ENCODE peak calls at places on chromosomes 6 and 20, in eight cellular contexts. D, E, S, O, C, L, U and V are unnamed samples.

GRCh38 chr6:57265755-57266221 is 43.7 kb upstream of the RAB23 start:
- DNase-seq in O (no peak), U (no peak), E (no peak), D (no peak), C (no peak), L (no peak), S (no peak), V (no peak)

GRCh38 chr6:86118271-86118670 is 475.6 kb upstream of the SYNCRIP start:
- DNase-seq in S (no peak), L (no peak), O (no peak), C (no peak), U (no peak), D (no peak), E (no peak), V (no peak)

GRCh38 chr6:19697744-19698290 is 139.4 kb upstream of the ID4 start:
- DNase-seq in U (no peak), S (no peak), L (no peak), D (no peak), E (no peak), O (no peak), C (no peak), V (no peak)

GRCh38 chr6:112701201-112701600 is 354.1 kb downstream of the RFPL4B start:
- DNase-seq in O (no peak), U (no peak), L (no peak), E (no peak), S (no peak), D (no peak), C (no peak), V (no peak)

GRCh38 chr6:30691208-30691872 is 556 bp upstream of the NRM start:
- DNase-seq in O (no peak), U (no peak), S (no peak), D (no peak), C (no peak), L (no peak), E (no peak), V (no peak)

GRCh38 chr6:85389180-85389797 is 60.6 kb upstream of the NT5E start:
- DNase-seq in U (no peak), S (no peak), E (no peak), O (no peak), C (no peak), L (no peak), D (no peak), V (no peak)

GRCh38 chr6:3280091-3280490 is 21.3 kb downstream of the PSMG4 start:
- DNase-seq in D (no peak), L (no peak), O (no peak), U (no peak), S (no peak), C (no peak), E (no peak), V (peak)

GRCh38 chr6:168666170-168666569 is 225.2 kb downstream of the SMOC2 start:
- DNase-seq in C (no peak), O (no peak), U (no peak), L (no peak), D (no peak), E (no peak), S (no peak), V (no peak)

GRCh38 chr6:106685833-106686232 is 56.5 kb downstream of the QRSL1 start:
- DNase-seq in U (no peak), E (no peak), D (no peak), L (no peak), C (no peak), S (no peak), O (no peak), V (no peak)

GRCh38 chr6:139732451-139732850 is 358.0 kb upstream of the CITED2 start:
- DNase-seq in S (no peak), U (no peak), L (peak), C (peak), O (peak), D (no peak), E (no peak), V (no peak)

GRCh38 chr6:34630040-34630439 is 66.5 kb downstream of the ILRUN start:
- DNase-seq in C (no peak), L (peak), D (peak), S (no peak), U (no peak), O (no peak), E (no peak), V (no peak)

GRCh38 chr6:36875250-36875633 is 639 bp upstream of the PPIL1 start:
- DNase-seq in O (no peak), D (no peak), S (no peak), U (no peak), E (no peak), L (no peak), C (no peak), V (no peak)

GRCh38 chr6:36874016-36874442 is 574 bp downstream of the PPIL1 start:
- DNase-seq in O (no peak), L (no peak), S (no peak), D (no peak), U (no peak), E (no peak), C (no peak), V (no peak)

GRCh38 chr6:36873115-36873514 is 1.5 kb downstream of the PPIL1 start:
- DNase-seq in S (no peak), U (no peak), O (no peak), C (no peak), L (no peak), D (no peak), E (no peak), V (no peak)

GRCh38 chr6:36874443-36875249 is at the start of gene PPIL1:
- DNase-seq in E (peak), C (peak), L (peak), O (peak), D (peak), S (peak), U (peak), V (peak)

GRCh38 chr6:36873612-36874011 is 991 bp downstream of the PPIL1 start:
- DNase-seq in O (no peak), L (no peak), C (no peak), E (no peak), S (no peak), U (no peak), D (peak), V (no peak)
- H3K27ac ChIP-seq in O (no peak), L (peak), C (no peak), E (no peak), S (peak), U (no peak), D (peak), V (peak)

DNA sequence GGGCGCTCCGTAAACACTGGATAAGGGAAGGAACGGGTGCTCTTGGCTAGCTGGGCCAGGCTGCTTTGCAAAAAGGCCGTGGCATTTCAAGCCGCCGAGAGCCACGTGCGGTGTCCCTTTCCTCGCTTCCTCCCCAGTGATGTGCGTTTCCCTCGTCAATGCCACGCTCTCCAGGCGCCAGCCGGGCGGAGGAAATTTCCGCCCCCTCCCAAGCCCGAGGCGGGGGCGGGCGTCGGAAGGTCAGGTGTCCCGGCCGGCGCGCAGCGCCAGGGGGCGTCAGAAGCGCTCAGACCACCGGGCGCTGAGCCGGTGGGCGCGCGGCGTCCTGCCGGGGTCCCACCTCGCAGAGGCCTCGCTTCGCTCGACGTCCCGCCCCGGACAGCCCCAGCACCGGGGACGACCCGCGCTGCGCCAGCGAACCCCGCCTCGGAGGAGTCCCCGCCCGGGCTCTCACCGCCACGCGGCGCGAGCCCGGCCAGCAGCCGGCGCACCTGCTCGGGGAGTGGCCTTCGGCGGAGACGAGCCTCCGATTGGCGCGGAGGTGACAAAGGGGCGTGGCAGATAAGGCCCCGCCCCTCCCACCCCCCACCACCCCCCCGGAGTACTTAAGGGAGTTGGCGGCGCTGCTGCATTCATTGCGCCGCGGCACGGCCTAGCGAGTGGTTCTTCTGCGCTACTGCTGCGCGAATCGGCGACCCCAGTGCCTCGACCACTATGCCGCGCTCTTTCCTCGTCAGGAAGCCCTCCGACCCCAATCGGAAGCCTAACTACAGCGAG is at the start of gene SNAI1:
- DNase-seq in U (peak), O (peak), C (peak), D (peak), L (peak), S (peak), E (peak), V (peak)
- TF ChIP-seq POLR2A in U (peak), O (peak), C (peak), D (peak), L (peak), S (peak), E (no peak), V (peak)

DNA sequence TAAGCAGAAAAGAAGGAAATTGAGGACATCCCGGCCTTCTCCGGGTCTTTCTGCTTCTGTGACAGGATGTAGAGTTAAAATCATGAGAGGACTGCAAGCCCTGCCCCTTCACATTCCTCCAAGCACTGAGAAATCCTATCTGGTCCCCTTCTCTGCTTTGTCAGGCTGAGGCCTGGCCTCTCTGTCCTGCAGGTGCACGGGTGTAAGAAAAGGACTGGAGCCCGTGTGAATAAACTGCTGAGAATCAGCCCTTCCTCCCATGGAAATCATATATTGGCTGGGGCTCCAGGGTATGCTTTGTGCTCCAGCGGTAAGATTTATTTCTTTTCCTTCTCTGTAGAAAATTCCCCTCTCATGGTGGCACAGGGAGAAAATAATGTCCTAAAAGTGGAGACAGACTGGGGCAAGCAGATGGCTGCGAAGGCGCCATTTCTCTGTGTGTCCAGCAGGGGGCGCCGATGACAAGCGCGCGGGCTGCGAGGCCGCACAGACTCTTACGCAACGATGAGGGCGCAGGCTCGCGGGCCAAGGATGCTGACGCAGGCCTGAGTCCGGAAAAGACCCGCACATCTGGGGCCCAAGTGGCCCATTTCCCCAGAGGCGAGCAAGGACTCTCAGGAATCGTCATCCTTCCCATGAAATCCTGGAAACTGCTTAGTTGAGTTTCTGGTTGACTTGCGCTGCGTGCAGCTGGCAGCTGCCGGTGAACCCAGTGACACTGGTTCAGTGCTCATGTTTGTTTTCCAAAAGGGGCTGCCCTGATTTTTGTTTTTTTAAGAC is 258.6 kb downstream of the ADGB start:
- DNase-seq in U (peak), C (peak), S (no peak), D (peak), E (peak), O (peak), L (peak), V (peak)
- TF ChIP-seq POLR2AphosphoS5 in U (no peak), C (peak), S (no peak), D (no peak), E (peak), O (peak), L (no peak), V (peak)

GRCh38 chr20:53915459-53916172 is 154.8 kb downstream of the BCAS1 start:
- DNase-seq in D (peak), E (peak), S (peak), U (peak), C (peak), L (peak), O (peak), V (peak)
- H3K27ac ChIP-seq in D (peak), E (peak), S (peak), U (peak), C (peak), L (peak), O (peak), V (peak)

GRCh38 chr6:15623282-15624116 is 39.3 kb downstream of the DTNBP1 start:
- DNase-seq in O (no peak), E (no peak), U (no peak), S (no peak), L (no peak), D (peak), C (no peak), V (no peak)

GRCh38 chr6:15620616-15621015 is 42.2 kb downstream of the DTNBP1 start:
- DNase-seq in L (no peak), C (no peak), E (no peak), U (no peak), D (no peak), S (no peak), O (no peak), V (no peak)

GRCh38 chr6:15619330-15619729 is 43.5 kb downstream of the DTNBP1 start:
- DNase-seq in U (no peak), D (no peak), E (no peak), C (no peak), S (no peak), O (no peak), L (no peak), V (no peak)

GRCh38 chr6:15622045-15622750 is 40.6 kb downstream of the DTNBP1 start:
- DNase-seq in U (no peak), S (no peak), E (no peak), D (no peak), C (no peak), O (no peak), L (no peak), V (no peak)

GRCh38 chr6:15621203-15622044 is 41.4 kb downstream of the DTNBP1 start:
- DNase-seq in E (peak), O (no peak), D (no peak), L (no peak), U (no peak), S (peak), C (no peak), V (no peak)
- TF ChIP-seq POLR2A in E (no peak), O (no peak), D (no peak), L (no peak), U (no peak), S (peak), C (no peak), V (no peak)

GRCh38 chr20:44967207-44967807 is 995 bp downstream of the STK4 start:
- DNase-seq in E (no peak), S (no peak), D (peak), L (no peak), O (no peak), C (no peak), U (no peak), V (no peak)
- TF ChIP-seq POLR2AphosphoS5 in E (peak), S (no peak), D (no peak), L (no peak), O (peak), C (no peak), U (no peak), V (no peak)